ENCODE peak calls at places on chromosomes 3 and 15, in eight cellular contexts. D is effector memory CD8-positive, alpha-beta T cell; A is stimulated activated CD4-positive, alpha-beta T cell treated with anti-CD3 and anti-CD28 coated beads, Interleukin-15, amount 100 ng/mL, for 24 hours; Z is astrocyte of the spinal cord; M is mucosa of gallbladder; E is activated gamma-delta T cell treated with Interleukin-2 at 50 U/mL for 16 hours; S is H9; G is SJCRH30. Q is an unnamed sample.

GRCh38 chr3:136584728-136585127 is 167.4 kb downstream of the STAG1 start:
- DNase-seq in D (no peak), A (no peak), Z (no peak), M (no peak), E (no peak), S (no peak), G (no peak), Q (no peak)

GRCh38 chr3:187315872-187316271 is 24.3 kb upstream of the MASP1 start:
- DNase-seq in D (no peak), A (no peak), Z (no peak), M (no peak), E (no peak), S (no peak), G (no peak), Q (no peak)

GRCh38 chr3:58654466-58654865 is 12.1 kb downstream of the FAM3D start:
- DNase-seq in D (no peak), A (no peak), Z (no peak), M (no peak), E (no peak), S (no peak), G (no peak), Q (no peak)

GRCh38 chr3:11603628-11604027 is 40.1 kb downstream of the VGLL4 start:
- DNase-seq in D (no peak), A (no peak), Z (peak), M (no peak), E (no peak), S (no peak), G (no peak), Q (no peak)

GRCh38 chr15:66938114-66938830 is 127.1 kb upstream of the SMAD3 start:
- DNase-seq in D (no peak), A (no peak), Z (no peak), M (no peak), E (no peak), S (no peak), G (no peak), Q (no peak)

GRCh38 chr3:181693280-181693679 is 18.4 kb upstream of the SOX2 start:
- DNase-seq in D (no peak), A (no peak), Z (no peak), M (no peak), E (no peak), S (no peak), G (no peak), Q (no peak)

GRCh38 chr3:183475019-183475418 is 46.6 kb upstream of the MCF2L2 start:
- DNase-seq in D (no peak), A (no peak), Z (no peak), M (no peak), E (no peak), S (no peak), G (no peak), Q (no peak)

GRCh38 chr3:69710153-69710977 is 28.9 kb upstream of the MITF start:
- DNase-seq in D (no peak), A (no peak), Z (peak), M (no peak), E (no peak), S (no peak), G (peak), Q (no peak)

GRCh38 chr3:5505163-5505562 is 317.7 kb downstream of the EDEM1 start:
- DNase-seq in D (no peak), A (no peak), Z (no peak), M (no peak), E (no peak), S (no peak), G (no peak), Q (no peak)

GRCh38 chr15:100167884-100168375 is 173.8 kb downstream of the ADAMTS17 start:
- DNase-seq in D (no peak), A (no peak), Z (no peak), M (peak), E (no peak), S (no peak), G (no peak), Q (no peak)

GRCh38 chr3:57949344-57949743 is 58.9 kb upstream of the FLNB start:
- DNase-seq in D (no peak), A (no peak), Z (no peak), M (no peak), E (no peak), S (no peak), G (no peak), Q (no peak)

GRCh38 chr15:51580982-51581381 is 41.6 kb downstream of the DMXL2 start:
- DNase-seq in D (no peak), A (no peak), Z (no peak), M (no peak), E (no peak), S (no peak), G (no peak), Q (no peak)

GRCh38 chr3:49411550-49411967 is 217 bp downstream of the RHOA start:
- DNase-seq in D (peak), A (peak), Z (no peak), M (peak), E (peak), S (no peak), G (peak), Q (peak)

GRCh38 chr3:153096611-153097200 is 65.3 kb upstream of the RAP2B start:
- DNase-seq in D (no peak), A (no peak), Z (no peak), M (peak), E (no peak), S (no peak), G (no peak), Q (no peak)

GRCh38 chr15:94791008-94791407 is 559.6 kb downstream of the MCTP2 start:
- DNase-seq in D (no peak), A (no peak), Z (peak), M (no peak), E (no peak), S (no peak), G (no peak), Q (no peak)

GRCh38 chr15:99105516-99106341 is 849 bp downstream of the SYNM start:
- DNase-seq in D (peak), A (peak), Z (peak), M (peak), E (peak), S (peak), G (peak), Q (no peak)

GRCh38 chr15:101621961-101622360 is 30.2 kb downstream of the TM2D3 start:
- DNase-seq in D (no peak), A (no peak), Z (no peak), M (no peak), E (no peak), S (no peak), G (no peak), Q (no peak)

GRCh38 chr3:156161172-156161571 is 40.8 kb downstream of the KCNAB1 start:
- DNase-seq in D (peak), A (no peak), Z (peak), M (no peak), E (no peak), S (no peak), G (no peak), Q (no peak)

GRCh38 chr15:78149805-78150751 is 916 bp downstream of the IDH3A start:
- DNase-seq in D (no peak), A (no peak), Z (peak), M (peak), E (no peak), S (no peak), G (no peak), Q (peak)

GRCh38 chr3:196641278-196642058 is 2.0 kb downstream of the NRROS start:
- DNase-seq in D (no peak), A (peak), Z (no peak), M (no peak), E (no peak), S (no peak), G (no peak), Q (no peak)

GRCh38 chr3:112260563-112260962 is 33.5 kb downstream of the SLC9C1 start:
- DNase-seq in D (no peak), A (no peak), Z (no peak), M (no peak), E (no peak), S (no peak), G (no peak), Q (no peak)

GRCh38 chr3:9165441-9165840 is 84.0 kb downstream of the SRGAP3 start:
- DNase-seq in D (no peak), A (no peak), Z (no peak), M (no peak), E (no peak), S (no peak), G (no peak), Q (no peak)

GRCh38 chr3:155785662-155786295 is 20.3 kb downstream of the C3orf33 start:
- DNase-seq in D (no peak), A (no peak), Z (no peak), M (no peak), E (no peak), S (no peak), G (no peak), Q (no peak)

GRCh38 chr3:139772539-139773500 is 95.0 kb upstream of the NMNAT3 start:
- DNase-seq in D (no peak), A (no peak), Z (peak), M (no peak), E (no peak), S (no peak), G (peak), Q (no peak)

GRCh38 chr3:10558726-10559125 is 53.3 kb upstream of the ATP2B2 start:
- DNase-seq in D (no peak), A (no peak), Z (no peak), M (no peak), E (no peak), S (no peak), G (no peak), Q (no peak)

GRCh38 chr3:169754711-169755110 is 10.1 kb downstream of the TERC start:
- DNase-seq in D (no peak), A (no peak), Z (no peak), M (no peak), E (no peak), S (no peak), G (no peak), Q (no peak)

GRCh38 chr3:46923559-46924350 is 46.2 kb downstream of the PTH1R start:
- DNase-seq in D (peak), A (peak), Z (peak), M (no peak), E (peak), S (peak), G (no peak), Q (no peak)

GRCh38 chr3:73143821-73144237 is 82.4 kb downstream of the EBLN2 start:
- DNase-seq in D (no peak), A (no peak), Z (peak), M (no peak), E (no peak), S (no peak), G (peak), Q (no peak)

GRCh38 chr15:29400701-29401100 is 131.1 kb upstream of the NSMCE3 start:
- DNase-seq in D (no peak), A (no peak), Z (no peak), M (no peak), E (no peak), S (peak), G (no peak), Q (no peak)

GRCh38 chr3:30530084-30530483 is 76.3 kb upstream of the TGFBR2 start:
- DNase-seq in D (no peak), A (no peak), Z (no peak), M (no peak), E (no peak), S (no peak), G (no peak), Q (no peak)

Q was measured in lung.